ENCODE peak calls at places on chromosomes 2 and 18, in eight cellular contexts. K is sigmoid colon; J is CD8-positive, alpha-beta memory T cell; N is ovary; C is fibroblast of pulmonary artery; R is thoracic aorta; E is PC-9; U is thyroid gland. M is an unnamed sample.

GRCh38 chr2:74562126-74562775 is 7.7 kb downstream of the DOK1 start:
- DNase-seq in K (no peak), J (no peak), N (no peak), C (no peak), R (no peak), E (no peak), U (no peak), M (no peak)

GRCh38 chr2:201909348-201909747 is 103.0 kb downstream of the CDK15 start:
- DNase-seq in K (no peak), J (no peak), N (no peak), C (peak), R (no peak), E (no peak), U (no peak), M (no peak)

GRCh38 chr2:145123606-145124005 is 603.7 kb upstream of the ZEB2 start:
- DNase-seq in K (no peak), J (no peak), N (peak), C (peak), R (no peak), E (no peak), U (no peak), M (no peak)

GRCh38 chr2:241102239-241102803 is at the start of gene MTERF4:
- DNase-seq in K (peak), J (peak), N (peak), C (peak), R (peak), E (peak), U (peak), M (peak)

GRCh38 chr18:6414723-6415362 is at the start of gene L3MBTL4:
- DNase-seq in K (peak), J (no peak), N (peak), C (no peak), R (no peak), E (no peak), U (peak), M (no peak)

GRCh38 chr2:60312618-60313017 is 240.8 kb downstream of the BCL11A start:
- DNase-seq in K (no peak), J (no peak), N (no peak), C (no peak), R (no peak), E (no peak), U (no peak), M (no peak)

GRCh38 chr2:185984670-185985069 is 246.1 kb downstream of the FSIP2 start:
- DNase-seq in K (no peak), J (no peak), N (no peak), C (peak), R (no peak), E (no peak), U (no peak), M (no peak)

GRCh38 chr18:57533399-57533884 is 53.1 kb downstream of the FECH start:
- DNase-seq in K (no peak), J (no peak), N (no peak), C (no peak), R (no peak), E (no peak), U (no peak), M (no peak)

GRCh38 chr2:133266926-133267590 is 301.2 kb downstream of the NCKAP5 start:
- DNase-seq in K (no peak), J (no peak), N (no peak), C (no peak), R (no peak), E (no peak), U (no peak), M (no peak)

GRCh38 chr2:237092506-237092905 is 6.8 kb downstream of the COPS8 start:
- DNase-seq in K (no peak), J (no peak), N (no peak), C (no peak), R (no peak), E (no peak), U (no peak), M (no peak)

DNA sequence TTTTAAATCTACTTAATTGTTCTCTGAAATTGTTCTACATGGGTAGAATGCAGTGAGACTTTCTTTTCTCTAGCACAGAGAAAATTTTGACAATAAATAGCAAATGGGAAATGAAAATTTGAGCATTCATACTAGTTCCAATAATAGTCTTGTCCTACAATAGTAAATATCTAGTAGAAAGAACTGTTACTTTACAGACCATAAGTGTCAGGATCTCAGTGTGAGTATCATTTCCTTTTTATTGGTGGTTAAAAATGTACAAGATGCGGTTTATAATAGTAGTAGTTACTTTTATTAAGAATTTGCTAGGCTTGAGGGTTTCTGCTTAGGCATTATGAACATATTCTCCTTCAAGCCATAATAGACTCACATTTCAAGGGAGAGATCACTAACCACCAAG is 43.2 kb downstream of the KCNE4 start:
- DNase-seq in K (no peak), J (no peak), N (no peak), C (no peak), R (no peak), E (no peak), U (no peak), M (no peak)
- H3K4me3 ChIP-seq in K (no peak), J (no peak), N (no peak), C (no peak), R (no peak), E (no peak), U (no peak), M (no peak)

DNA sequence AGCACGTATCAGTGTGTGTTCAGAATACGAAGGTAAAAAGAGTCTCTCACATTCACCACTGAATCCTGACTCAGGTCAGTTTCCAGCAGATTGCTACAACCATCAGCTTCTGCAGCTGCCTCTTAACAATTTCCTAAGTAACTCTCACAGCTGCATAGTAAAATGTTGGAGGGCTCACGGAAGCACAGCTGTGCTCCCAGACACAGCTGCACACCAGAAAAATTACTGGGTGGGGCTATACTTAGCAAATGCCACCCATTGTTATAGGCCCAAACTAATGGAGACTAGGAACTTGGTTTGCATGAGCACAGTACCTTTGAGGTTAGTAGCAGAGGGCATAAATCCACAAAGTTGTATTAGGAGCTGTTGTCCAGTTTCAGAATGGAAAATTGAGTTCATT is 153.9 kb upstream of the ERBB4 start:
- DNase-seq in K (no peak), J (no peak), N (no peak), C (no peak), R (no peak), E (no peak), U (no peak), M (no peak)
- H3K4me3 ChIP-seq in K (no peak), J (no peak), N (no peak), C (no peak), R (no peak), E (no peak), U (no peak), M (no peak)

GRCh38 chr18:32773187-32773712 is 427 bp upstream of the KLHL14 start:
- DNase-seq in K (no peak), J (no peak), N (no peak), C (no peak), R (no peak), E (no peak), U (no peak), M (no peak)

GRCh38 chr18:32770651-32771168 is 2.1 kb downstream of the KLHL14 start:
- DNase-seq in K (no peak), J (no peak), N (no peak), C (no peak), R (no peak), E (no peak), U (peak), M (no peak)

GRCh38 chr18:32771169-32771751 is 1.6 kb downstream of the KLHL14 start:
- DNase-seq in K (no peak), J (no peak), N (no peak), C (no peak), R (no peak), E (no peak), U (peak), M (no peak)

GRCh38 chr18:32772580-32773186 is at the start of gene KLHL14:
- DNase-seq in K (no peak), J (no peak), N (no peak), C (no peak), R (no peak), E (no peak), U (peak), M (no peak)

GRCh38 chr18:32771871-32772499 is 838 bp downstream of the KLHL14 start:
- DNase-seq in K (peak), J (no peak), N (no peak), C (no peak), R (no peak), E (no peak), U (peak), M (no peak)
- H3K4me3 ChIP-seq in K (peak), J (no peak), N (peak), C (no peak), R (peak), E (no peak), U (peak), M (no peak)

GRCh38 chr2:209767316-209767715 is 4.3 kb upstream of the UNC80 start:
- DNase-seq in K (no peak), J (no peak), N (no peak), C (no peak), R (no peak), E (no peak), U (no peak), M (no peak)

GRCh38 chr2:209768557-209768956 is 3.1 kb upstream of the UNC80 start:
- DNase-seq in K (no peak), J (no peak), N (no peak), C (no peak), R (no peak), E (no peak), U (no peak), M (no peak)

GRCh38 chr2:209771474-209772292 is at the start of gene UNC80:
- DNase-seq in K (peak), J (no peak), N (peak), C (peak), R (no peak), E (peak), U (peak), M (no peak)

GRCh38 chr2:209773377-209773776 is 1.7 kb downstream of the UNC80 start:
- DNase-seq in K (no peak), J (no peak), N (no peak), C (no peak), R (no peak), E (no peak), U (no peak), M (no peak)

GRCh38 chr2:209772316-209772715 is 684 bp downstream of the UNC80 start:
- DNase-seq in K (no peak), J (no peak), N (no peak), C (no peak), R (no peak), E (no peak), U (no peak), M (no peak)
- H3K4me3 ChIP-seq in K (no peak), J (no peak), N (no peak), C (no peak), R (no peak), E (no peak), U (no peak), M (no peak)

GRCh38 chr2:134287323-134287722 is 33.5 kb downstream of the MGAT5 start:
- DNase-seq in K (no peak), J (no peak), N (no peak), C (no peak), R (no peak), E (no peak), U (no peak), M (no peak)
- H3K4me3 ChIP-seq in K (no peak), J (no peak), N (no peak), C (no peak), R (no peak), E (no peak), U (no peak), M (no peak)